ENCODE peak calls at places on chromosome 10, in seven cellular contexts. N is PC-3; J is CD4-positive, alpha-beta memory T cell; L is left lung; K is iPS DF 6.9; D is fibroblast of lung; A is effector memory CD4-positive, alpha-beta T cell. F is an unnamed sample. For H3K4me1, the result is how much of the 10 kb centered on the place peaks cover.

GRCh38 chr10:108849688-108850087 is 1073.6 kb downstream of the XPNPEP1 start:
- DNase-seq in N (no peak), J (no peak), L (no peak), K (no peak), D (no peak), A (no peak), F (no peak)

GRCh38 chr10:43282881-43283280 is 16.0 kb upstream of the RASGEF1A start:
- DNase-seq in N (no peak), J (no peak), L (no peak), K (no peak), D (no peak), A (no peak), F (no peak)

GRCh38 chr10:132036153-132036886 is 29.4 kb upstream of the JAKMIP3 start:
- DNase-seq in N (no peak), J (no peak), L (no peak), K (no peak), D (peak), A (no peak), F (no peak)

GRCh38 chr10:118447478-118447877 is 105.4 kb upstream of the FAM204A start:
- DNase-seq in N (peak), J (no peak), L (no peak), K (no peak), D (peak), A (no peak), F (peak)

GRCh38 chr10:18681971-18682403 is 22.8 kb downstream of the ARL5B start:
- DNase-seq in N (peak), J (no peak), L (no peak), K (no peak), D (no peak), A (no peak), F (no peak)

GRCh38 chr10:22340362-22341189 is 4.7 kb upstream of the SPAG6 start:
- DNase-seq in N (peak), J (peak), L (peak), K (no peak), D (no peak), A (peak), F (peak)

GRCh38 chr10:69769395-69769989 is 32.2 kb upstream of the COL13A1 start:
- DNase-seq in N (peak), J (no peak), L (no peak), K (no peak), D (peak), A (no peak), F (peak)

GRCh38 chr10:113264333-113265131 is 288.3 kb upstream of the HABP2 start:
- DNase-seq in N (no peak), J (no peak), L (no peak), K (no peak), D (no peak), A (no peak), F (no peak)

GRCh38 chr10:126634347-126634746 is 36.1 kb downstream of the C10orf90 start:
- DNase-seq in N (peak), J (no peak), L (no peak), K (no peak), D (no peak), A (no peak), F (no peak)

GRCh38 chr10:33139191-33139646 is 181.2 kb upstream of the ITGB1 start:
- DNase-seq in N (no peak), J (peak), L (no peak), K (no peak), D (no peak), A (peak), F (no peak)

DNA sequence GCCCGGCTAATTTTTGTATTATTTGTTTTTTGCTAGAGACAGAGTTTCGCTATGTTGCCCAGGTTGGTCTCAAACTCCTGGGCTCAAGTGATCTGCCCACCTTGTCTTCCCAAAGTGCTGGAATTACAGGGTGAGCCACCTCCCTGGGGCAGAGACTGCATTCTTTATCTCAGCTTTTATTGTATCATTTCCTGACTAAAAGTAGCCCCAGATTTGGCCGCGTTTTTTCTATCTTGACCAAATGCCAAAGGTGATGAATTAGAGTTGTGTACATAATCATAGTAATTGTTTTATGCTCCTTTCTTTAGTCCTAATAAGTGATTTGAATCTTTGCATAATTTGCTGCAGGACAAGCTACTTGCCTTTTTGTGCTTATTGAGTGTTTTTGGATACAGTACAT is 3.1 kb upstream of the SMNDC1 start:
- DNase-seq in N (peak), J (no peak), L (no peak), K (no peak), D (no peak), A (no peak), F (peak)
- H3K4me1 ChIP-seq in N (under half), J (under half), L (half or more), K (under half), D (under half), A (under half), F (under half)

GRCh38 chr10:101906586-101907183 is 63.1 kb upstream of the KCNIP2 start:
- DNase-seq in N (no peak), J (no peak), L (no peak), K (no peak), D (no peak), A (no peak), F (no peak)

GRCh38 chr10:101905241-101905640 is 61.6 kb upstream of the KCNIP2 start:
- DNase-seq in N (no peak), J (no peak), L (no peak), K (no peak), D (no peak), A (no peak), F (no peak)

GRCh38 chr10:101902032-101902799 is 58.6 kb upstream of the KCNIP2 start:
- DNase-seq in N (no peak), J (no peak), L (no peak), K (no peak), D (no peak), A (no peak), F (no peak)

GRCh38 chr10:101901340-101901739 is 57.7 kb upstream of the KCNIP2 start:
- DNase-seq in N (no peak), J (no peak), L (no peak), K (no peak), D (no peak), A (no peak), F (no peak)

DNA sequence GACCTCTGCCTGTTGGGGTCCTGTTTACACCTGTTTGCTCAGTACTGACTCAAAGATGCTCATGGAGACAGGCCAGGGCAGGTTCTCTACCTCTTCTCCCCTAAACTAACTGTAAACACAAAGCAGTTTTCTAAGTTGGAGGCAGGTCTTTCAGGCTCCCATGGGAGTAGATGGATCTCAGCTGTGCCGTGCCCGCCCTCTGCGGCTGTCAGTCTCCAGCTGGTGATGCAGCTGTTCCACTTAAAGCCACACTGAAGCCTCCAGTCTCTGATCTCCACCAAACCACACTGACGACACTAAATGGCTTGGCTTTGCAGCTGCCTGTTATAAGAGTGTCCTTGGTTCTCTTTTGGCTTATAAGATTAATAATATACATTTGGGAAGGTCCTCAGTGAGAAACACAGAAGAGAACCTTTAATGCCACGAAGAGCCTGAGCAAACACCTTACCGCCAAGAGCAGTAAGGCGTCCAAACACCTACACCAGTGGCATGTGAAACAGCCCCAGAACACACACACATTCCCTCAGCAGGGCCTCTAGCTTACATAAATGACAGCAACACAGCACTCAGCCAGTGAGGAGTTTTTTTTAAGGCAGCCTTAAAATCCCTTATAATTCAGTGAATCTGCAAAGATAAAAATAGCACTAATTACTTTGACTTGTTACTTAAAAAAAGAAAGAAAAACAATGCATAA is 60.4 kb upstream of the KCNIP2 start:
- DNase-seq in N (no peak), J (no peak), L (no peak), K (no peak), D (peak), A (no peak), F (no peak)
- H3K27ac ChIP-seq in N (no peak), J (no peak), L (no peak), K (no peak), D (no peak), A (no peak), F (no peak)

DNA sequence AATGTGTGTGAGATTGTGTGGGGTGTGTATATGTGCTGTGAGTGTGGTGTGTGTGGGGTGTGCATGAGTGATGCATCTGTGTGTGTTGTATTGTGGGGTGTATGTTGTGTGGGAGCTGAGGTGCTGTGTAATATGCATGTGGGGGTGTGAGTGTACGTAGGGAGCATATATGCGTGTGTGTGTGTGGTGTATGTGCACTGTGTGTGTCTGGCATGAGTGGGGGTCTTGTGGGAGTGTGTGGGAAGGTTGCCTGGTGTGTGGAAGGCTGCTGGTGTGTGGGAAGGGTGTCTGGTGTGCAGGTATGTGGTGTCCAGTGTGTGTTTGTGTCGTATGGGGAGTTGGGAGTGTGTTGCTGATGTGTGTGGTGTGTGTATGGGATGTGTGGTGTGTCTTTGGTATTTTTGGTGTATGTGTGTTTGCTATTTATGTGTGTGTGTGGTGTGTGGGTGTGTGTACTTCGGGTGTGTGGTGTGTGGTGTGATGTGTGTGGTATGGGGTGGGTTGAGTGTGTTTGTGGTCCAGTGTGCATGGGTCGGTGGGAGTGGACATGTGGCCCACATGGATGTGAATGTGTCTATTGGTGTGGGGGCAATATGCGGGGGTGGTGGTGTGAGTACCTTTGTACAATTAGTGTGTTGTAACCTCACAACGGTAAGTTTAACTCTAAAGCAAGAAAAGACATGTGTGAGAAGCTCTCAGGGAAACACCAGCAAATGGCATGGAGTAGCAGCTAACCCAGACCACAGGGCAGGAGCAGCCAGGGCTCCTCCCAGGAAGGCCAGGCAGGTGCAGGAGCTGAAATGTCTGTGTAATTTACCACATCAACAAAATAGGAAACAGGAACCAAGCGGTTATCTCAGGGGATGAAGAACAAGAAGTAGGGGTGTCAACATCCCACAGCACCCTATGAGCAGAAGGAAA is 11.8 kb downstream of the ANTXRL start:
- DNase-seq in N (no peak), J (peak), L (no peak), K (no peak), D (no peak), A (no peak), F (no peak)
- H3K4me3 ChIP-seq in N (no peak), J (no peak), L (no peak), K (no peak), D (no peak), A (no peak), F (no peak)

GRCh38 chr10:101841826-101842225 is 1.8 kb downstream of the KCNIP2 start:
- DNase-seq in N (no peak), J (no peak), L (no peak), K (no peak), D (no peak), A (no peak), F (no peak)

GRCh38 chr10:101839421-101840063 is 4.1 kb downstream of the KCNIP2 start:
- DNase-seq in N (peak), J (peak), L (peak), K (no peak), D (no peak), A (peak), F (peak)

GRCh38 chr10:101839002-101839401 is 4.6 kb downstream of the KCNIP2 start:
- DNase-seq in N (no peak), J (no peak), L (no peak), K (no peak), D (no peak), A (no peak), F (no peak)

GRCh38 chr10:101840102-101840684 is 3.4 kb downstream of the KCNIP2 start:
- DNase-seq in N (no peak), J (no peak), L (no peak), K (peak), D (peak), A (no peak), F (no peak)

DNA sequence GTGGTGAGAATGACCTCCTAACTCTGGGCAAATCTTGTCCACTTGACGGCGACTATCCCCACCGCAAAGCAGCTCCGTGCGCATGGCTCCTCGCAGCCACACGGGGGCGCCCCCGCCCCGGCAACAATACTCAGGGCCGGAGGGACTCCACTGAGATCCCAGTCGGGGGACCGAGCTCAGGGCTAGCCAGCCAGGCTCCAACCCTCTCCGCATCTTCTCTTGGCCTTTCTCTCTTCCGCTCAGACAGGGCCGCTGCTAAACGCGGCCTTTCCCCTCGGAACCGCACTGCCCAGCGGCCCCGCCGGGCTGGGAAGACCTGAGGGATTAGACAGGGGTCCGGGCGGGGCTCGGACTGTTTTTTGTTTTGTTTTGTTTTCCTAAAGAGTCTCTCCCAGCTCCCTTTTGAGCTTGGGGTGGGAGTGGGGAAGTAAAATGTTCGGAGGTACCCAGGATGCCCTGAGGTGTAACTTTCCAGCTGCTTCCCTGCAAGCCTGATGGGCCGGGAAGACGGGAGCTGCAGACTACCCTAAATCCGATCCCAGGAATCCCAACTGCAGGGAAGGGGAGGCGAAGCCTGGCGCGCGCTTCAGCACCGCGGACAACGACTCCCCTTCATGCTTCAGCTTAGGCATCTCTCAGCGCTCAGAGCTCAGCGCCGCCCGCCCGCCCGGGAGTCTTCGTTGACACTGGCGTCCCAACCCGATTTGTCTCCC is 2.7 kb downstream of the KCNIP2 start:
- DNase-seq in N (peak), J (peak), L (peak), K (peak), D (peak), A (peak), F (peak)
- H3K4me1 ChIP-seq in N (under half), J (under half), L (under half), K (under half), D (under half), A (under half), F (under half)

GRCh38 chr10:62081322-62081945 is 179.9 kb downstream of the ARID5B start:
- DNase-seq in N (peak), J (no peak), L (no peak), K (no peak), D (peak), A (no peak), F (no peak)

GRCh38 chr10:62082729-62083412 is 181.4 kb downstream of the ARID5B start:
- DNase-seq in N (peak), J (peak), L (no peak), K (no peak), D (peak), A (no peak), F (peak)

GRCh38 chr10:62082270-62082669 is 180.8 kb downstream of the ARID5B start:
- DNase-seq in N (no peak), J (no peak), L (no peak), K (no peak), D (no peak), A (no peak), F (no peak)

GRCh38 chr10:62079885-62080559 is 178.5 kb downstream of the ARID5B start:
- DNase-seq in N (no peak), J (no peak), L (no peak), K (no peak), D (no peak), A (no peak), F (no peak)

GRCh38 chr10:62080905-62081304 is 179.4 kb downstream of the ARID5B start:
- DNase-seq in N (no peak), J (no peak), L (no peak), K (no peak), D (no peak), A (no peak), F (no peak)
- H3K27ac ChIP-seq in N (no peak), J (no peak), L (peak), K (no peak), D (no peak), A (no peak), F (no peak)

DNA sequence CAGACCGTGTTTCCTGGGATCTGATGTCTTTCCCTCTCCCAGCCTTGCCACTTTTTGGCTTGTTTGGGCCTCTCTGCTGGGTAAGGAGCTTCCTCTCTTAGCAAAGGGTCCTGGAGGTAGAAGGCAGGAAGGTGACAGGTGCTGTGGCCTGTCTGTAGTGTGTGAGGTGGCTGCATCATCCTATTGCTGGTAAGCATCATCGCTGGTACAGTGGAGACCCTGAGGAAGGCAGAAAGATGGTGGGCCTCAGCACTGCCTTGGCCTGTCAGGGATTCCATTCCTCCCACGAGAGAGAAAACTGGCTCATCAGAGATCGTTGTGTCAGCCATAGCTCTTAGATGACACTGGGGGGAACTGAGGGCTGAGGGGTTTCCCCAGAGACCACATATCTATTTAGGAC is 46.5 kb downstream of the ZMIZ1 start:
- DNase-seq in N (no peak), J (no peak), L (no peak), K (no peak), D (no peak), A (no peak), F (no peak)
- H3K4me3 ChIP-seq in N (no peak), J (no peak), L (no peak), K (no peak), D (no peak), A (no peak), F (no peak)

F was measured in small intestine.